ENCODE peak calls at places on chromosome 14, in four cellular contexts. S is K562, E is HL-60, H is GM12878. M is an unnamed sample.

GRCh38 chr14:71711131-71711530 is 221.1 kb upstream of the RGS6 start:
- DNase-seq in S (no peak), H (no peak), E (no peak), M (no peak)

GRCh38 chr14:52397844-52398243 is 83.7 kb downstream of the PTGER2 start:
- DNase-seq in H (no peak), E (no peak), S (no peak), M (no peak)

GRCh38 chr14:105120056-105120455 is 48.5 kb downstream of the JAG2 start:
- DNase-seq in H (no peak), S (no peak), E (no peak), M (no peak)

GRCh38 chr14:59159169-59159568 is 29.3 kb upstream of the DAAM1 start:
- DNase-seq in S (no peak), H (no peak), E (no peak), M (no peak)

GRCh38 chr14:63492391-63492790 is 50.8 kb downstream of the PPP2R5E start:
- DNase-seq in S (no peak), H (no peak), E (no peak), M (no peak)

GRCh38 chr14:99938896-99939295 is 126.3 kb upstream of the EVL start:
- DNase-seq in S (no peak), E (no peak), H (no peak), M (no peak)

GRCh38 chr14:105852378-105853088 is 326.1 kb downstream of the TMEM121 start:
- DNase-seq in E (no peak), H (no peak), S (no peak), M (no peak)

GRCh38 chr14:73804636-73805035 is 47.0 kb upstream of the PTGR2 start:
- DNase-seq in S (no peak), H (no peak), E (no peak), M (no peak)

GRCh38 chr14:105980224-105980623 is 453.8 kb downstream of the TMEM121 start:
- DNase-seq in E (no peak), H (no peak), S (no peak), M (no peak)

GRCh38 chr14:21264025-21264801 is 5.0 kb downstream of the HNRNPC start:
- DNase-seq in E (no peak), S (no peak), H (peak; percentile 56), M (no peak)

GRCh38 chr14:56112781-56113180 is 5.4 kb upstream of the PELI2 start:
- DNase-seq in E (peak; percentile 47), S (no peak), H (no peak), M (no peak)

DNA sequence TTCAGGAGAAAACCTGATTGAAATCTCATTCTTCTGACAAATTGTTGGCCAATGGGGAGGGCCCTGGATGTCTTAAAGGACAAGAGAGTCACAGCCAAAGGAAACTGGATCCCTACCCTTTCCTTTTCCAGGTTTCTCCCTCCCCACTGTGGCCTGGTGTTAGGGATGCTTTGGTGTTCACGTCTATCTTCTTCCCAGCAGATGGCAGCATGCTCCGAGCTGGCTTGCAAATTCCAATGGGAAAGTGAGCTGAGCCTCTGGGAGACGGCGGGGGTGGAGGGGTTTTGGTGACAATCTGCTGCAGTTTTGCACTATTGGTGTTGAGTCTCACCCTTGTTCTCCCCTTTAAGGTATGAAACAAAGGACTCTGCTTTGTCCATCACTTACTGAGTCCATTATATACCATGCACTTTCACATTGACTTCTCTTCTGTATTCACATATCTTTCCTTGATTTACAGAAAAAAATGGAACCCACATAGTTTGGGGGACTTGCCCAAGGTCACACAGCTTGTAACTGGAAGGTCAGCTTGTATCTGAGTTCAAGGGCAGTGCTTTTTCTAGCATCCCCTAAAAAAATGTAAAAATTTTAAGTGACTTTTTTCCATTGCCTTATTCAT is 39.3 kb downstream of the CCDC177 start:
- DNase-seq in S (peak; percentile 34), E (no peak), H (no peak), M (no peak)
- TF ChIP-seq SPI1 in S (no peak), E (no peak), H (no peak), M (no peak)

DNA sequence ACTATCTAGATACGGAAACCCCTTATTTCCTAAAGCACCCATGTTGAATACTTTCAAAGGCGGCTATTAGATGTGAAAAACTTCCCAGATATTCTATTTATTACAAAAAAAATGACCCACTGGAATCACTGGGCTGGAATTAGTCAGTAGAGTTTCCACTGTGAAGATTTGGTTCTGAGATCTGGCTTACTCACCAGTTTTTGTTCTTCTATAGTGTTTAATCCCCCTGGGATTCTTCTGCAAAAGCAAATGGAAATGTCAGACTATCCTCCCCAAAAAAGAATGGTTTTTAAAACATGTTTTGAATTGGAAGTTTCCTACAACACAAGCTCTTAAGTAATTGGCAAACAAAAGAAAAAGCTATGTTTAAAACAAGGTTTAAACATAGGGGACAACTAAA is 166.4 kb downstream of the STXBP6 start:
- DNase-seq in H (no peak), S (no peak), E (no peak), M (no peak)
- TF ChIP-seq SPI1 in H (no peak), S (no peak), E (no peak), M (no peak)

GRCh38 chr14:94559638-94560290 is 1.5 kb upstream of the SERPINA4 start:
- DNase-seq in E (no peak), H (no peak), S (no peak), M (no peak)
- TF ChIP-seq SPI1 in E (no peak), H (no peak), S (no peak), M (no peak)

GRCh38 chr14:93023802-93024434 is 91.8 kb downstream of the ITPK1 start:
- DNase-seq in S (no peak), E (no peak), H (no peak), M (no peak)
- TF ChIP-seq SPI1 in S (no peak), E (no peak), H (no peak), M (no peak)

GRCh38 chr14:102966681-102967505 is 44.4 kb downstream of the AMN start:
- DNase-seq in S (no peak), E (no peak), H (no peak), M (no peak)

GRCh38 chr14:102967506-102967795 is 45.0 kb downstream of the AMN start:
- DNase-seq in H (no peak), S (no peak), E (no peak), M (no peak)

GRCh38 chr14:102964152-102964730 is 41.8 kb downstream of the AMN start:
- DNase-seq in S (no peak), E (no peak), H (no peak), M (no peak)

GRCh38 chr14:102966256-102966655 is 43.8 kb downstream of the AMN start:
- DNase-seq in S (no peak), E (no peak), H (no peak), M (no peak)

GRCh38 chr14:102965282-102965681 is 42.8 kb downstream of the AMN start:
- DNase-seq in S (no peak), E (no peak), H (no peak), M (no peak)
- TF ChIP-seq SPI1 in S (no peak), E (no peak), H (no peak), M (no peak)

M was measured in GM12891.